ENCODE peak calls at places on chromosomes 3 and 15, in four cellular contexts. P is astrocyte, J is AG04450, C is Panc1. L is an unnamed sample.

GRCh38 chr15:77712438-77712837 is 79.7 kb upstream of the LINGO1 start:
- DNase-seq in J (no peak), C (no peak), P (no peak), L (no peak)

GRCh38 chr15:63256433-63256884 is 20.9 kb upstream of the APH1B start:
- DNase-seq in C (no peak), P (peak; percentile 83), J (no peak), L (no peak)

GRCh38 chr3:45724919-45725318 is 35.7 kb downstream of the SACM1L start:
- DNase-seq in P (no peak), C (no peak), J (no peak), L (no peak)

GRCh38 chr3:194296448-194296831 is 54.7 kb downstream of the CPN2 start:
- DNase-seq in J (no peak), C (no peak), P (peak; percentile 88), L (peak; percentile 29)

GRCh38 chr3:15327941-15328340 is 4.4 kb downstream of the SH3BP5 start:
- DNase-seq in C (no peak), P (peak; percentile 39), J (no peak), L (no peak)

GRCh38 chr3:116048991-116049390 is 396.3 kb downstream of the LSAMP start:
- DNase-seq in C (no peak), P (no peak), J (no peak), L (no peak)

GRCh38 chr3:13066236-13066635 is 7.0 kb downstream of the IQSEC1 start:
- DNase-seq in C (no peak), J (no peak), P (no peak), L (no peak)

GRCh38 chr3:52983336-52983807 is 62.5 kb downstream of the SFMBT1 start:
- DNase-seq in J (no peak), C (no peak), P (no peak), L (no peak)

GRCh38 chr15:66356069-66356358 is 471 bp downstream of the TIPIN start:
- DNase-seq in J (no peak), C (no peak), P (no peak), L (no peak)

GRCh38 chr3:59820352-59820934 is 770.6 kb upstream of the CFAP20DC start:
- DNase-seq in C (no peak), J (no peak), P (peak; percentile 42), L (no peak)

GRCh38 chr3:80855482-80855881 is 906.0 kb downstream of the GBE1 start:
- DNase-seq in J (no peak), C (no peak), P (no peak), L (no peak)

GRCh38 chr3:152443212-152444023 is 174.7 kb downstream of the MBNL1 start:
- DNase-seq in P (no peak), J (no peak), C (no peak), L (no peak)

GRCh38 chr3:65953301-65953812 is 85.4 kb downstream of the MAGI1 start:
- DNase-seq in J (no peak), P (peak; percentile 78), C (no peak), L (peak; percentile 74)

GRCh38 chr15:57387011-57387410 is 10.7 kb downstream of the CGNL1 start:
- DNase-seq in P (no peak), C (no peak), J (no peak), L (no peak)

DNA sequence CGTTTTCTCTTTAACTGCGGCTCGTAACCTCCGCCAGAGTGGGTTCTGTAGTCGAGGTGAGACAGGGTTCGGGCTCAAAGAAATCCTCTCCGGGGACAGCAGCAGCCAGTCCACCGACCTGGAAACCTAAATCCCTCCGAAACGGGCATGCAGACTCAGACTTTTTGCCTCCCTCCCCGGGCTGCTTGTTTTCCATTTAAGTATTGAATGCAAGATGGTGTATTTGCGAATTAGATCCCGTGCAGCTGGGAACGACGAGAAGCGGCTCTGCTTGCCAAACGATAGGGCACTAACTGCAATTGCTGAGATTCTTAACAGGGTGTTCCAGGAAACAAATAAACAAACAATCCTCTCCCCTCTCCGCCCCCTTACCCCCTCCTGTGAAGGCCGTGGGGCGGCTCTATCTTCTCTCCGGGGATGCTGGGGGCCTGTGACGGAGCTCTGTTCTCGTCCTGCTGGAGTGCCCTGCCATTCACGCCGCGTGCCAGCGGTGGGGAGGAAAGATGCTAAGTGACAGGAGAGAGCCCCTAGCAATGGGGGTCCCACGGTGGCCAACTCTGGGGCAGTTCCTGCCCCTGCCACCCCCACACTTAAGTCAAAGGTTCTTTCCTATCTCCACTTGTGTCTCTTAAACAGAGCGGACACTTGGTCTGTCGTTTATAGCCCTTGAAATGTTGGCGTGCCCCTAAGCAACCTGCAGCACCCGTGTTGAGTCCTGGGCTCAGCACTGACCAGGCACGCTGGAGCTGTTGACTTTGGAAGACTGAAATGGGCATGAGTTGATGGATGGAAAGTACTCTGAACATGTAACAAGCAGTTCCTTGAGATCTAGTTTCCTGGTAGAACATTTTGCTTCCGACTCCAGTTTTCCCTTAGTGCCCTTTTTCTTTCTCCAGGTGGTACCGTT is 1.3 kb upstream of the ETV5 start:
- DNase-seq in C (no peak), J (no peak), P (peak; percentile 12), L (no peak)
- H3K27ac ChIP-seq in C (peak overlapping the region; percentile 80), J (peak overlapping the region; percentile 90), P (peak overlapping the region; percentile 81), L (peak overlapping the region; percentile 98)

DNA sequence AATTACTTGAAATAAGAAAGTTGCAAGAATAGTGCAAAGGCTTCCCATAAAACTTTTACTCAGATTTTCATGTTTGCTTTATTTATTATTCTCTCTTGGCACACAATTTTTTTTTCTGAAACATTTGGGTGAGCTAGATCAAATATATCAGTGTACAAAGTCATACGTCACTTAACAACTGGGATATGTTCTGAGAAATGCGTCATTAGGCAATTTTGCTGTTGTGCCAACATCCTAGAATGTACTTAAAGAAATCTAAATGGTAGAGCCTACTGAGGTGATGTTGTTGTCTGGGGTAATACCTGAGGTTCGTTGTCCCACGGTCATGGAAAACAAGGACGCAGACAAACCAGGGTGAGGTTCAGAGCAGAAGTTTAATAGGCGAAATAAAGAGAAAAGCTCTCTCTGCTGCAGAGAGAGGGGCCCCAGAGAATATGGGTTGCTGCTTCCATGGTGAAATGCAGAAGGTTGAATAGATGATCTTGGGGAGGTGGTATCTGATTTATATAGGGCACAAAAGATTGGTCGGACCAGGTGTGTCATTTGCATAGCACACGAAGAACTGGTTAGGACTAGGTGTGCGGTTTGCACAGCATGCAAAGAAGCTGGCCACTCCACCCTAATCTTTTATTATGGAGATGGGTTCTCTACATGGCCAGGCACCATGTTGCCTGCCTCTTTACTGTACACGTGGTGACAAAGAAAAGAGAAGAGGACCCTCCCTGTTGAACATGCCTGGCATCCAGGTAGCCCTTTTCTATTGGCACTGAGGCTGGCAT is 8.8 kb upstream of the GRAMD1C start:
- DNase-seq in P (no peak), C (no peak), J (no peak), L (no peak)
- H3K27ac ChIP-seq in P (peak overlapping the region; percentile 21), C (no peak overlapping the region), J (no peak overlapping the region), L (peak overlapping the region; percentile 63)

GRCh38 chr15:65072617-65073016 is 3.9 kb upstream of the KBTBD13 start:
- DNase-seq in P (no peak), J (no peak), C (no peak), L (no peak)
- H3K27ac ChIP-seq in P (no peak overlapping the region), J (no peak overlapping the region), C (no peak overlapping the region), L (no peak overlapping the region)

DNA sequence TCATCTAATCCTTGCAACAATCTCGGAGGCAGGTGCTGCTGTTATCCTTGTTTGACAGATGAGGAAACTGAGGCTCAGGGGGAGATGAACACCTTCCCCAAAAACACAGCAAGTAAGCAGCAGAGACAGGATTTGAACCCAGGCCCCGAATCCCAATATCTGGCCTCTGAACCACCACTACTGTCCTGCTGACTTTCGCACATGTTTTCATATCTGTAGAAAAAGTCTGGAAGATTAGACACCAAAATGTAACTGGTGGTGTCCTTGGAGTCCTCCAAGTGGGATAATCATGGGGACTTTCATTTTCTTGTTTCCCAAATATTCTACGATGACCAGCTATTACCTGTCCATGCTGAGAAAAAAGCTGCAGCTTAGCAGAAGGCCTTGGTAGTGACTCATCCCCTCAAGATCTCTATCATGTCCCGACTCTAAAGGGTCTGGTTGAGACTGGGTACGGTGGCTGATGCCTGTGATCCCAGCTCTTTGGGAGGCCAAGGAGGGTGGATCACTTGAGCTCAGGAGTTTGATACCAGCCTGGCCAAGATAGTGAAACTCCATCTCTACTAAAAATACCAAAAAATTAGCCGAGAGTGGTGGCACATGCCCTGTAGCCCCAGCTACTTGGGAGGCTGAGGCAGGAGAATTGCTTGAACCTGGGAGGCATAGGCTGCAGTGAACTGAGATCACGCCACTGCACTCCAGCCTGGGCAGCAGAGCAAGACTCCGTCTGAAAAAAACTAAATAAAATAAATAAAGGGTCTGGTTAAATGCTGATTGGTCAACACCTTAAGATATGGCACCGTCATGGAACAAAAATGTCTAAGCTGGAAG is 8.6 kb downstream of the IRAK2 start:
- DNase-seq in P (peak; percentile 65), J (no peak), C (no peak), L (no peak)
- H3K27ac ChIP-seq in P (peak overlapping the region; percentile 93), J (peak overlapping the region; percentile 95), C (peak overlapping the region; percentile 51), L (no peak overlapping the region)

DNA sequence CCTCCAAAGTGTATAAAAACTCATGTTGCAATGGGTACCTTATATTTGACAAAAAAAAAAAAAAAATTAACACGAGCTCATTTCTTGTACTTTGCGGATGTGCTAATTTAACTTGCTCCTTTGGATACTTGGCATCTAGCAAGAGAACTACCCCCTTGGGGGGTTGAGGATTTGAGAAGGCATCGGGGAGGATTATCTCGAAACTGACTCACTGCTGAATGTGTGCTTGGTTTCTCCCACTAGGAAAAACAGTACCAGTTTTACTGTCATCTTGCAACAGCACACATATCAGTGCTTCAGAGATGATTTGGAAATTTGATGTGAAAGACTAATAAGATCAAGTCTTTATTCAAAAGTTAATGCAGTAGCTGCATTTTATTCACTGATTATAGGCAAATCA is 886 bp downstream of the EXOG start:
- DNase-seq in P (peak; percentile 7), C (no peak), J (no peak), L (no peak)
- H3K27ac ChIP-seq in P (peak overlapping the region; percentile 83), C (peak overlapping the region; percentile 82), J (no peak overlapping the region), L (peak overlapping the region; percentile 55)

GRCh38 chr15:50735156-50735555 is 30.4 kb downstream of the SPPL2A start:
- DNase-seq in J (no peak), P (no peak), C (no peak), L (no peak)
- H3K27ac ChIP-seq in J (no peak overlapping the region), P (no peak overlapping the region), C (no peak overlapping the region), L (no peak overlapping the region)

DNA sequence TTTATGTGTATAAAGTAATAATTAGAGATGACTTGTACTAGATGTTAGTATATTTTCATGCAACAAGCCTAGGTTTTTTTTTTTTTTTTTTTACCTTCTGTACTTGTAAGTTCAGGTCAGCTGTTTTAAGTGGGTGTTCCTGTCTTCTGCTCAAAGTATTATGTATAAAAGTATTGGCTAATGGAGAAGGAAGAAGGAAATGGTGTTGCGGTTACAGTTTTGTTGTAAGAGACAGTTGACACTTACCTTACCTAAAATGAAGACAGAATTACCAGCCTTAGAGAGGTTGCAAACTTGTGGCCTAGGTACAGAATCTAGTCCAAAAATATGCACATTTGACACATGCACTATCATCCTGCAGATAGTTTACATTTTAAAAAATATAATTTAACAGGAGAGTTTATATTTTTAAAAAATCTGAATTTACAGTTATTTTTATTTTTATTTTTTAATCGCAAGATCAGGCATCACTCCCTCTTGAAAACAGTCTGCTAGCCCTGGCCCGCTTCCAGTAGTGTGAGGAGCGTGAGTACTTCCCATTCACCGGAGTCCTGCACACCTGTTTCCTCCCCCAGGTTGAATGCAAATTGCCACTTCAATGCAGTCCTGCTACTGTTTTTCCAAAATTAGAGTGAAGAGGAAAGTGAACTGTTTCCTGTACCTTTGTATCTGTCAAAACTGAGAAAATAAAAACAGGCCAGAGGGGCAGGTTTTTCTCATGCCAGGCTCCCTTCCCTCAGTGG is 224.3 kb upstream of the SOX2 start:
- DNase-seq in J (no peak), C (no peak), P (no peak), L (no peak)
- H3K27ac ChIP-seq in J (no peak overlapping the region), C (no peak overlapping the region), P (no peak overlapping the region), L (no peak overlapping the region)

DNA sequence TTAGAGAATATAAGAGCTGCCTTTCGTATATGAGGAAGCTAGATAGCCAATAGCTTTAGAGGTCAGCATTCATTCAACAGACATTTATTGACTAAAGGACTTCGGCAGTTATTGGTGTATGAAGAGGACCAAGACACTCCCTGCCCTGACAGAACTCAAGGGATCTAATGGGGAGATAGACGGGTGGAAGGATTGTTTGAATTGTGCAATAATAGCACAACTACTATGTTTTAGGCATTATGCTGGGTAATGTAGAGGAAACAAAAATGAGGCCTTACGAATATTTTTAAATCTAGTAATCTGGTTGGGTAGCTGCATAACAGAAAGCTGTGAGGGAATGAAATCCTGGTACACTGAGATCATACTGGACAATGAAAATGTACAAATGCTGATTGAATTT is 5.0 kb downstream of the LRCH3 start:
- DNase-seq in C (no peak), J (no peak), P (no peak), L (no peak)
- H3K27ac ChIP-seq in C (no peak overlapping the region), J (no peak overlapping the region), P (no peak overlapping the region), L (no peak overlapping the region)